ENCODE peak calls at places on chromosomes 7 and 10, in five cellular contexts. H is ureter; D is stimulated activated CD4-positive, alpha-beta T cell treated with anti-CD3 and anti-CD28 coated beads, TNF-alpha, amount 100 ng/mL, for 1 hour; C is GM06990; M is activated naive CD8-positive, alpha-beta T cell treated with anti-CD3 and anti-CD28 coated beads for 36 hours. U is an unnamed sample.

GRCh38 chr7:1358376-1359050 is 100.8 kb downstream of the MICALL2 start:
- DNase-seq in H (no peak), D (no peak), C (no peak), M (no peak), U (no peak)

GRCh38 chr7:54349259-54349658 is 192.9 kb upstream of the VSTM2A start:
- DNase-seq in H (no peak), D (no peak), C (no peak), M (no peak), U (no peak)

GRCh38 chr10:77939561-77940001 is 13.0 kb upstream of the DLG5 start:
- DNase-seq in H (peak), D (no peak), C (no peak), M (no peak), U (no peak)

GRCh38 chr10:106958591-106959328 is 205.7 kb downstream of the SORCS1 start:
- DNase-seq in H (no peak), D (no peak), C (no peak), M (no peak), U (no peak)

GRCh38 chr10:30062090-30062489 is 2.7 kb upstream of the JCAD start:
- DNase-seq in H (no peak), D (no peak), C (no peak), M (no peak), U (no peak)

GRCh38 chr10:69682955-69683474 is 53.0 kb downstream of the FAM241B start:
- DNase-seq in H (no peak), D (no peak), C (no peak), M (no peak), U (no peak)

GRCh38 chr10:4061441-4061951 is 276.5 kb upstream of the KLF6 start:
- DNase-seq in H (peak), D (no peak), C (no peak), M (no peak), U (no peak)

GRCh38 chr10:53886325-53887300 is 914.4 kb downstream of the PCDH15 start:
- DNase-seq in H (no peak), D (no peak), C (no peak), M (no peak), U (no peak)

GRCh38 chr10:92720306-92721165 is 30.8 kb downstream of the HHEX start:
- DNase-seq in H (no peak), D (no peak), C (no peak), M (no peak), U (no peak)

GRCh38 chr7:148116954-148117353 is 473.6 kb upstream of the C7orf33 start:
- DNase-seq in H (no peak), D (no peak), C (no peak), M (no peak), U (no peak)

GRCh38 chr10:10613654-10614244 is 403.9 kb upstream of the CELF2 start:
- DNase-seq in H (no peak), D (no peak), C (no peak), M (no peak), U (no peak)

GRCh38 chr10:130800281-130800680 is 511.2 kb downstream of the TCERG1L start:
- DNase-seq in H (no peak), D (no peak), C (no peak), M (no peak), U (no peak)

GRCh38 chr10:98293550-98294269 is 25.7 kb upstream of the LOXL4 start:
- DNase-seq in H (no peak), D (no peak), C (no peak), M (no peak), U (no peak)

GRCh38 chr10:11272915-11273389 is 255.3 kb downstream of the CELF2 start:
- DNase-seq in H (no peak), D (no peak), C (peak), M (no peak), U (no peak)

GRCh38 chr10:5861269-5862031 is 28.2 kb downstream of the ANKRD16 start:
- DNase-seq in H (no peak), D (no peak), C (no peak), M (no peak), U (no peak)

GRCh38 chr7:129784437-129784782 is 168.3 kb downstream of the UBE2H start:
- DNase-seq in H (no peak), D (no peak), C (no peak), M (no peak), U (no peak)

GRCh38 chr10:69456880-69457693 is 5.8 kb downstream of the TSPAN15 start:
- DNase-seq in H (no peak), D (no peak), C (no peak), M (no peak), U (no peak)

GRCh38 chr7:1672851-1673486 is 2.9 kb downstream of the ELFN1 start:
- DNase-seq in H (peak), D (no peak), C (no peak), M (no peak), U (no peak)

GRCh38 chr10:132098539-132099421 is 33.0 kb downstream of the JAKMIP3 start:
- DNase-seq in H (no peak), D (no peak), C (no peak), M (no peak), U (no peak)

GRCh38 chr10:96608815-96609214 is 22.0 kb upstream of the TM9SF3 start:
- DNase-seq in H (no peak), D (no peak), C (no peak), M (no peak), U (no peak)

GRCh38 chr10:125283191-125283590 is 122.8 kb upstream of the CTBP2 start:
- DNase-seq in H (no peak), D (no peak), C (no peak), M (no peak), U (no peak)

U was measured in stimulated activated CD8-positive, alpha-beta memory T cell treated with anti-CD3 and anti-CD28 coated beads, Interleukin-12 subunit alpha, Interleukin-12 subunit beta, amount 100 ng/mL, for 1 hour.